ENCODE peak calls at places on chromosomes 7 and 10, in four cellular contexts. S, D, Q and H are unnamed samples.

GRCh38 chr7:119802147-119802546 is 470.8 kb upstream of the KCND2 start:
- DNase-seq in D (no peak), S (no peak), Q (no peak), H (no peak)

GRCh38 chr7:152382244-152382643 is 53.6 kb downstream of the KMT2C start:
- DNase-seq in Q (no peak), D (no peak), S (no peak), H (no peak)

GRCh38 chr10:132065491-132066105 is at the start of gene JAKMIP3:
- DNase-seq in D (peak), Q (peak), S (no peak), H (peak)

GRCh38 chr10:73809061-73809818 is 2.2 kb downstream of the NDST2 start:
- DNase-seq in Q (no peak), D (no peak), S (no peak), H (no peak)

GRCh38 chr7:108613147-108613948 is 43.7 kb downstream of the DNAJB9 start:
- DNase-seq in D (peak), Q (no peak), S (no peak), H (peak)

GRCh38 chr7:129225931-129226572 is 1.2 kb downstream of the AHCYL2 start:
- DNase-seq in Q (no peak), S (no peak), D (no peak), H (peak)

GRCh38 chr10:70174058-70174741 is 3.9 kb upstream of the SAR1A start:
- DNase-seq in Q (no peak), D (no peak), S (no peak), H (no peak)

GRCh38 chr7:98613601-98614425 is 3.3 kb upstream of the NPTX2 start:
- DNase-seq in Q (no peak), D (peak), S (no peak), H (peak)

GRCh38 chr7:1713502-1714484 is 43.7 kb downstream of the ELFN1 start:
- DNase-seq in S (no peak), D (peak), Q (no peak), H (no peak)

GRCh38 chr7:1716263-1717094 is 46.4 kb downstream of the ELFN1 start:
- DNase-seq in D (peak), Q (no peak), S (no peak), H (no peak)

GRCh38 chr7:1715671-1716074 is 45.6 kb downstream of the ELFN1 start:
- DNase-seq in Q (no peak), D (no peak), S (no peak), H (no peak)

GRCh38 chr7:1714583-1715330 is 44.7 kb downstream of the ELFN1 start:
- DNase-seq in D (no peak), S (no peak), Q (no peak), H (no peak)

GRCh38 chr7:1715331-1715625 is 45.2 kb downstream of the ELFN1 start:
- DNase-seq in D (no peak), Q (no peak), S (no peak), H (no peak)
- TF ChIP-seq CTCF in D (no peak), Q (no peak), S (no peak), H (no peak)

GRCh38 chr10:5710854-5711253 is 26.2 kb downstream of the TASOR2 start:
- DNase-seq in D (no peak), S (no peak), Q (no peak), H (no peak)
- H3K4me3 ChIP-seq in D (no peak), S (no peak), Q (no peak), H (no peak)

DNA sequence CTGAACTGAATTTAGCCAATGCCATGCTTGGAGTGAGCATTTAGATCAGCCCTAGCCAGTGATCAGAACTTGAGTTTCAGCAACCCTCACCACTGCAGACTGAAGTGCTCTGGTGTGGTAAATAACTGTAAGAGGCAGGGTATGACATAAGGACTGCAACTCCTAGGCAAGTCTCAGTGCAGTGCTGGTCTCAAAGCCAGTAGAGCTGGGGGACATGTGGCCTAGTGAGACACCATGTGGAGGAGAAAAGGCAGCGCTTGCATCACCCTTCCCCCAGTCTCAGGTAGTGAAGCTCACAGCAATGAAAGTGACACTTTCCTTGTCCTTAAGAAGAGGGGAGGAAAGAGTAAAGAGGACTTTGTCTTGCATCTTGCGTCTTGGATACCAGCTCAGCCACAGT is 386.8 kb upstream of the POT1 start:
- DNase-seq in D (peak), Q (no peak), S (no peak), H (no peak)
- TF ChIP-seq CTCF in D (peak), Q (no peak), S (no peak), H (no peak)

GRCh38 chr7:69890081-69890369 is 291.8 kb downstream of the AUTS2 start:
- DNase-seq in Q (no peak), D (no peak), S (no peak), H (peak)

GRCh38 chr7:69892790-69893189 is 294.5 kb downstream of the AUTS2 start:
- DNase-seq in Q (no peak), S (no peak), D (no peak), H (no peak)

GRCh38 chr7:69893915-69894314 is 295.6 kb downstream of the AUTS2 start:
- DNase-seq in S (no peak), D (peak), Q (no peak), H (peak)

GRCh38 chr7:69889338-69890080 is 291.2 kb downstream of the AUTS2 start:
- DNase-seq in Q (no peak), D (no peak), S (no peak), H (no peak)
- H3K4me3 ChIP-seq in Q (no peak), D (no peak), S (no peak), H (no peak)

DNA sequence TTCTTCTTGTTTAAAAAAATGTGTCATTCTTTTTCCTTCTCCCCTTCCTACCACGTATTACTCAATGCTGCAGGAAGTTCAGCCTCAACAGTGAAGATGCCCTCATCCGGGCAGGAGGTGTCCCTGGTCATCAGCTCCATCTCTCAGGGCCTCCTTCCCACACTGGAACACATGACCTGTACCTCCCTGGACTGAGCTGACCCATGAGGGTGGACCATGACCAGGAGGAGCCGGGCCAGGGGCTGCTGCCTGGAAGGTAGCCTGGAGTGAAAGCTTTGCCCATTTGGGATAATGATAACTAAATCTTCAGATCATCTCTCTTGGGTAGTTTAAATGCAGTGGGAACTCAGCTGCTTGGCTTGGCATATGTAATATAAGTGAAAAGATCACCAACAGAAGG is 316.5 kb upstream of the ZMIZ1 start:
- DNase-seq in D (no peak), Q (no peak), S (no peak), H (no peak)
- TF ChIP-seq CTCF in D (no peak), Q (no peak), S (no peak), H (no peak)

GRCh38 chr10:129963831-129964501 is at the start of gene EBF3:
- DNase-seq in D (peak), S (peak), Q (peak), H (peak)
- H3K4me3 ChIP-seq in D (peak), S (no peak), Q (peak), H (peak)

GRCh38 chr7:6384327-6384726 is 63.4 kb downstream of the DAGLB start:
- DNase-seq in D (no peak), Q (no peak), S (no peak), H (no peak)

GRCh38 chr7:6382797-6383196 is 65.0 kb downstream of the DAGLB start:
- DNase-seq in Q (no peak), D (no peak), S (no peak), H (peak)

GRCh38 chr7:6376820-6377219 is 70.9 kb downstream of the DAGLB start:
- DNase-seq in Q (no peak), S (peak), D (no peak), H (no peak)

GRCh38 chr7:6379881-6380280 is 67.9 kb downstream of the DAGLB start:
- DNase-seq in D (no peak), S (no peak), Q (no peak), H (no peak)

DNA sequence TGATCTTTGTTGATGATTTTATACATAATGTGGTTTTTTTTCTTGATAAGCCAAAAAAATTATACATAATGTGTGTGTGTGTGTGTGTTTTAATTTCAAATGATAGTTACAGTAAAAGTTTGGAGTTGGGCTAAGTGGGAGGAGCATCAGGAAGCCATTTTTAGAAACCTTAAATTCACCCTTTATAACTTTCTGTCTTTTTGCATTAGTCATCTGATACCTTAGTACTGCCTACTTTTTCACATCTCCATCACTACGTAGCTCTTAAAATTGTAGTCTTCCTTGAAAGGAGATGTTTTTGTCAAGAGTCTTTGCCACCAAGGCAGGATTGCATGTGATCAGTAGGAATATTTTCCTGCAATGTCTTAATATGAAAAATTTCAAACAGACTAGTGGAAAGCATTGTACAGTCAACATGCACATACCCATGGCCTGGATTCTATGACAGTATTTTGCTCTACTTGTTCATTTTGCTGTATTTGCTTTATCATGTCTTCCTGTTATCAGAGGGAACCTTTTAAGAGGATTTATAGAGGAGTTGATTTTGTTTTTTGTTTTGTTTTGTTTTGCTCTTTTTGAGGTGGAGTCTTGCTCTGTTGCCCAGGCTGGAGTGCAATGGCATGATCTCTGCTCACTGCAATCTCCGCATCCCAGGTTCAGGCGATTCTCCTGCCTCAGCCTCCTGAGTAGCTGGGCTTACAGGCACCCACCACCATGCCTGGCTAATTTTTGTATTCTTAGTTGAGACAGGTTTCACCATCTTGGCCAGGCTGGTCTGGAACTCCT is 67.3 kb downstream of the DAGLB start:
- DNase-seq in D (no peak), Q (no peak), S (no peak), H (no peak)
- TF ChIP-seq CTCF in D (no peak), Q (no peak), S (no peak), H (no peak)

GRCh38 chr7:44618754-44619153 is 12.3 kb downstream of the OGDH start:
- DNase-seq in S (no peak), D (peak), Q (no peak), H (no peak)
- H3K4me3 ChIP-seq in S (no peak), D (no peak), Q (no peak), H (no peak)